ENCODE peak calls at places on chromosomes 12 and 14, in eight cellular contexts. G is CD4-positive, alpha-beta T cell; S is ascending aorta; Q is body of pancreas; V is lung; T is WERI-Rb-1; J is stomach; X is mucosa of descending colon. R is an unnamed sample. For H3K9me3, the result is how much of the 10 kb centered on the place peaks cover.

GRCh38 chr12:122382919-122383350 is 39.5 kb downstream of the CLIP1 start:
- DNase-seq in V (no peak), Q (no peak), X (no peak), J (no peak), T (no peak), G (no peak), S (no peak), R (no peak)

GRCh38 chr14:74595006-74595735 is 16.9 kb downstream of the LTBP2 start:
- DNase-seq in S (no peak), T (no peak), G (no peak), X (peak), J (no peak), Q (peak), V (peak), R (no peak)

GRCh38 chr12:110007874-110008273 is 8.6 kb downstream of the ANKRD13A start:
- DNase-seq in V (no peak), G (no peak), X (no peak), S (no peak), J (no peak), Q (no peak), T (no peak), R (no peak)

GRCh38 chr12:57725851-57726150 is 12.7 kb downstream of the AGAP2 start:
- DNase-seq in T (no peak), V (no peak), G (no peak), S (no peak), Q (no peak), X (no peak), J (no peak), R (no peak)

GRCh38 chr14:20781805-20782204 is 737 bp downstream of the RNASE6 start:
- DNase-seq in Q (no peak), X (no peak), S (no peak), G (no peak), V (no peak), T (no peak), J (no peak), R (no peak)

GRCh38 chr12:19971881-19972280 is 396.5 kb upstream of the PDE3A start:
- DNase-seq in T (no peak), V (no peak), Q (peak), J (no peak), X (no peak), S (no peak), G (no peak), R (no peak)

GRCh38 chr14:61493239-61493638 is 171.9 kb downstream of the PRKCH start:
- DNase-seq in Q (no peak), X (no peak), T (no peak), J (no peak), S (no peak), V (no peak), G (no peak), R (no peak)

GRCh38 chr12:50112456-50113218 is 601 bp downstream of the COX14 start:
- DNase-seq in J (peak), V (peak), Q (peak), G (no peak), X (no peak), S (no peak), T (peak), R (no peak)

GRCh38 chr12:106582661-106583577 is at the start of gene RFX4:
- DNase-seq in J (no peak), S (no peak), V (no peak), X (no peak), G (no peak), T (no peak), Q (no peak), R (no peak)

GRCh38 chr12:39803151-39803550 is 183.5 kb upstream of the ABCD2 start:
- DNase-seq in V (no peak), G (no peak), X (no peak), T (no peak), S (no peak), J (no peak), Q (no peak), R (no peak)

GRCh38 chr14:55599250-55599879 is 19.4 kb downstream of the KTN1 start:
- DNase-seq in J (peak), T (no peak), X (peak), Q (peak), G (no peak), S (no peak), V (no peak), R (no peak)

GRCh38 chr12:103645202-103645601 is 58.1 kb downstream of the STAB2 start:
- DNase-seq in T (no peak), V (no peak), Q (no peak), J (no peak), X (no peak), S (no peak), G (no peak), R (no peak)

GRCh38 chr12:74537126-74537706 is 419 bp upstream of the ATXN7L3B start:
- DNase-seq in S (no peak), V (no peak), G (no peak), J (no peak), X (no peak), T (no peak), Q (no peak), R (no peak)

GRCh38 chr12:10941369-10941768 is 2.3 kb upstream of the TAS2R14 start:
- DNase-seq in T (no peak), V (no peak), J (no peak), Q (no peak), X (no peak), S (no peak), G (no peak), R (no peak)

GRCh38 chr12:132197581-132198281 is 53.5 kb downstream of the NOC4L start:
- DNase-seq in V (no peak), G (no peak), S (no peak), J (no peak), X (no peak), T (no peak), Q (no peak), R (no peak)

DNA sequence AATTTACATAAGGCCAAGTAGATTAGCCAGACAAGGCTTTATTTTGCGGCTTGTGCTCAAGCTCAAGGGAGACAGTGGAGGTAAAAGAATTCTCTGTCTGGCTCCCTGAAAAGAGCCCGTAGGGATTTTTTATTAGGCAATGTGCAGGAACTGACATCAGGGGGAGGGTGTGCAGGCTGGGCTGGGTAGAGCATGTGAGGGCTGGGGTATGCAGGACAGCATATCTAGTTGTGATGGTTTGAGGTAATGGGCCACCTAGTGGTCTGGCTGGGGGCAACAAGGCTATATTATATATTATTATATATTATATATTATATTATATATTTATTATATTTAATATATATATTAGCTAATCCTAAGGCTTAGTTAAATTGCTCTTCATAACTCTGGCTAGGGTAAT is 102.1 kb downstream of the TMEM117 start:
- DNase-seq in T (peak), Q (no peak), X (no peak), S (no peak), V (no peak), J (no peak), G (no peak), R (no peak)
- TF ChIP-seq CTCF in T (peak), Q (no peak), X (no peak), S (no peak), V (no peak), J (no peak), G (no peak), R (no peak)

GRCh38 chr14:97920201-97920600 is 1123.0 kb downstream of the VRK1 start:
- DNase-seq in V (no peak), Q (no peak), X (no peak), J (no peak), S (no peak), T (no peak), G (no peak), R (no peak)

GRCh38 chr14:97930191-97930590 is 1133.0 kb downstream of the VRK1 start:
- DNase-seq in T (peak), Q (no peak), G (no peak), J (no peak), V (no peak), X (no peak), S (no peak), R (no peak)

GRCh38 chr14:97924922-97925613 is 1127.9 kb downstream of the VRK1 start:
- DNase-seq in G (no peak), J (no peak), Q (no peak), S (no peak), X (no peak), V (no peak), T (no peak), R (no peak)
- H3K9me3 ChIP-seq in G (under half), J (under half), Q (under half), S (under half), X (under half), V (under half), T (under half), R (under half)

GRCh38 chr14:53380508-53381225 is 227.5 kb upstream of the DDHD1 start:
- DNase-seq in Q (no peak), T (no peak), X (no peak), V (no peak), S (no peak), G (no peak), J (no peak), R (no peak)

GRCh38 chr14:53384536-53384935 is 231.4 kb upstream of the DDHD1 start:
- DNase-seq in T (no peak), X (no peak), J (no peak), V (no peak), G (no peak), Q (no peak), S (no peak), R (no peak)

GRCh38 chr14:53381879-53382278 is 228.8 kb upstream of the DDHD1 start:
- DNase-seq in J (no peak), Q (no peak), V (no peak), G (no peak), S (no peak), X (no peak), T (no peak), R (no peak)

GRCh38 chr14:53386359-53386758 is 233.2 kb upstream of the DDHD1 start:
- DNase-seq in J (no peak), V (no peak), T (no peak), S (no peak), X (no peak), G (no peak), Q (no peak), R (no peak)

GRCh38 chr14:53384073-53384472 is 230.9 kb upstream of the DDHD1 start:
- DNase-seq in T (no peak), X (no peak), Q (no peak), V (no peak), S (no peak), J (no peak), G (no peak), R (no peak)
- TF ChIP-seq CTCF in T (no peak), X (no peak), Q (no peak), V (no peak), S (no peak), J (no peak), G (no peak), R (no peak)

DNA sequence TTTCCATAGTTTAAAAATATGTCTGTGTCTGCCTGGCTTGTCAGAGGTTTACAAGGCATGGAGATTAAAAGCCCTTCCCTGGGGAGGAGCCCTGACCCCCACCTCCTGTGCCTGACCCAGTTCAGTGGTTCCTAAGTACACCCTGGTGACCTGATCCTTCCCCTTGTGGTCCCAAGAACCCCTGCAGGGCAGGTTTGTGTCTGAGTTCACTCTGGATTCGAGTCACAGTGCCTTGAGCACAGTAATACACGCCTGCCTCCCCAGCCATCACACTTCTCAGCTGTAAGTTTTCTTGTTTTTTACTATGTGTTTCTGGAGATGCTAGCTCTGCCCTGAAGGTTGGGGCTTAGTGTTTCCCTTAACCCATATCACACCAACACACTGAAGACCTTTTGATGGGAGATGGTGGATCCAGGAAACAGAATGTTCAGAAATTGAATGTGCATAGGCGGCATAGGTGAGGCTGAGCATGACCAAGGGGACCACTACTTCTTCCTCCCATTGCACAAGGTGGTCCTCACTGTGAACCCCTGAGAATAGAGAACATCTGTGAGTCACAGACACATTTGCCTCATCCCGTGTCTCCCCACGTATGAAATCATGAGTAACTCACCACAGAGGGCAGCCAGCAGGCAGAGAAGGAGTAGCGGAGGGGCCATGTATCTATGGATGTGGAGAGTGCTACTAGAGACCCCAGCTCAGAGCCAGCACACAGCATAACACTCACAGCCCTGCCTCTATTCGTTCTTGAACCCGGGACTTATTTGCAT is 962.9 kb downstream of the TMEM121 start:
- DNase-seq in S (no peak), J (no peak), X (no peak), T (no peak), V (no peak), Q (no peak), G (no peak), R (no peak)
- H3K9me3 ChIP-seq in S (under half), J (under half), X (under half), T (under half), V (under half), Q (under half), G (under half), R (under half)

DNA sequence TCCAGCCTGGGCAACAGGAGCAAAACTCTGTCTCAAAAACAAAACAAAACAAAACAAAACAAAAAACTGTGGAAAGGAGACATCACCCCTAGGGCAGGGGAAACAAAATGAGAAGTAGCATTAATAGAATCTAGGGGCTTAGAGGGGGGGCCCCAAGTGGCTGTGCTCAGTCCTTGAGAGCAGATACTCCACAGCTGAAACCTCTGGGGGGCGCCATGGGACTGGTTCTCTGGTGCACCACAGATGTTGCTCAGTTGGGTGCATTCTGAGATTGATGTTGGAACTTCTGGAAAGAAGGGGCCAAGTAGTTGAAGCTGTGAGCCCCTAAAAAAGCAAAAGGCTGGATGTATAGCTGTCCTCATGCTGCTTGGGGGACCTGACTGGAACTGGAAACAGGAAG is 11.8 kb upstream of the SYNE2 start:
- DNase-seq in Q (no peak), T (peak), S (no peak), G (peak), J (peak), V (no peak), X (no peak), R (peak)
- TF ChIP-seq CTCF in Q (no peak), T (peak), S (no peak), G (peak), J (no peak), V (peak), X (no peak), R (no peak)

DNA sequence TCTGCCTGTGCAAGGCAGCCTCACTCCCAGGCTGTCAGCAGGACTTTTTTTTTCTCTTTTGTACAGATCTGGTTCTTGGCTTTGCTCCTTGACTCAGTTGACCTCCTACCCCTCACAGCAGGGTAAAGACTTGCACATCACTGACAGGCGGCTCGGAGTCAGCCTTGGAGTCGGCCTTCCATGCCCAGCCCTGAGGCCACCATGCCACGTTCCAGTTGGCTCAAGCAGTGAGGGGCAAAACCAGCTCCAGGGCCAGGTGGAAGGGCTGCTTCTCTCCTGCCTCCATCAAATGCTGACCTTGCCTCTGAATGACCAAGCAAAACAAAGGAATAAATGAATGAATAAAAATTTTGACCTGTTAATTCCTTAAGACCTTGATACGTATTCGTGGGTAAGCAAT is 27.6 kb downstream of the JAG2 start:
- DNase-seq in S (peak), X (no peak), T (peak), G (no peak), Q (no peak), J (no peak), V (no peak), R (peak)
- H3K9me3 ChIP-seq in S (under half), X (under half), T (under half), G (under half), Q (under half), J (under half), V (under half), R (under half)

GRCh38 chr12:2750185-2750584 is 44.6 kb upstream of the FKBP4 start:
- DNase-seq in G (no peak), J (no peak), T (no peak), S (no peak), Q (no peak), V (no peak), X (no peak), R (no peak)

GRCh38 chr12:2751230-2751629 is 43.5 kb upstream of the FKBP4 start:
- DNase-seq in T (no peak), X (no peak), S (no peak), G (no peak), J (no peak), Q (no peak), V (no peak), R (no peak)

GRCh38 chr12:2753536-2753935 is 41.2 kb upstream of the FKBP4 start:
- DNase-seq in G (no peak), Q (no peak), T (no peak), J (no peak), V (no peak), X (no peak), S (no peak), R (no peak)

GRCh38 chr12:2752676-2753371 is 41.9 kb upstream of the FKBP4 start:
- DNase-seq in T (peak), S (no peak), X (peak), Q (peak), V (peak), G (peak), J (peak), R (peak)

GRCh38 chr12:2751686-2752085 is 43.1 kb upstream of the FKBP4 start:
- DNase-seq in T (peak), S (no peak), Q (no peak), V (no peak), J (no peak), G (no peak), X (no peak), R (no peak)
- TF ChIP-seq CTCF in T (peak), S (no peak), Q (no peak), V (no peak), J (no peak), G (no peak), X (no peak), R (no peak)